ENCODE peak calls at places on chromosomes 12 and 14, in ten cellular contexts. R is heart left ventricle, F is hepatocyte, B is thoracic aorta, A is breast epithelium, S is Panc1, D is neural progenitor cell, G is Calu3, Q is HL-60, E is IMR-90. L is an unnamed sample.

GRCh38 chr12:78891646-78892353 is 27.2 kb downstream of the SYT1 start:
- DNase-seq in E (no peak), D (no peak), F (no peak), B (no peak), R (no peak), A (no peak), S (no peak), G (no peak), Q (no peak), L (no peak)

GRCh38 chr12:62986844-62987243 is 51.9 kb upstream of the PPM1H start:
- DNase-seq in B (no peak), E (no peak), G (no peak), R (no peak), Q (no peak), F (no peak), S (no peak), A (no peak), D (no peak), L (no peak)

GRCh38 chr12:40502322-40502721 is 189.9 kb upstream of the CNTN1 start:
- DNase-seq in A (no peak), F (no peak), S (no peak), R (no peak), D (no peak), Q (peak), B (no peak), G (no peak), E (no peak), L (no peak)

GRCh38 chr14:22422238-22422637 is 166.8 kb downstream of the DAD1 start:
- DNase-seq in F (no peak), Q (no peak), E (no peak), G (no peak), S (no peak), B (no peak), A (no peak), R (no peak), D (no peak), L (no peak)

GRCh38 chr12:102376251-102376747 is 104.1 kb downstream of the IGF1 start:
- DNase-seq in B (no peak), D (no peak), F (no peak), S (no peak), R (no peak), E (peak), A (peak), Q (no peak), G (no peak), L (no peak)

GRCh38 chr12:96249196-96250118 is 55.3 kb downstream of the ELK3 start:
- DNase-seq in B (no peak), S (no peak), G (no peak), Q (no peak), F (no peak), D (peak), A (no peak), R (peak), E (peak), L (no peak)

GRCh38 chr14:94373708-94374107 is 14.7 kb downstream of the SERPINA1 start:
- DNase-seq in B (no peak), E (peak), D (no peak), G (peak), S (peak), F (no peak), Q (no peak), R (no peak), A (peak), L (no peak)

GRCh38 chr12:32115404-32116104 is 8.9 kb downstream of the BICD1 start:
- DNase-seq in A (peak), G (peak), R (peak), F (peak), D (no peak), B (peak), E (peak), S (peak), Q (peak), L (peak)

GRCh38 chr14:58133739-58134138 is 18.3 kb downstream of the ARMH4 start:
- DNase-seq in E (peak), D (no peak), A (no peak), R (no peak), B (no peak), G (no peak), S (peak), Q (no peak), F (peak), L (no peak)

GRCh38 chr12:76375470-76375869 is 27.3 kb upstream of the BBS10 start:
- DNase-seq in F (no peak), B (no peak), A (no peak), R (no peak), E (peak), S (no peak), G (no peak), Q (no peak), D (no peak), L (no peak)

GRCh38 chr12:26629864-26630263 is 203.1 kb downstream of the ITPR2 start:
- DNase-seq in D (peak), B (no peak), Q (no peak), G (no peak), F (no peak), A (no peak), R (no peak), E (peak), S (no peak), L (no peak)

GRCh38 chr14:104443391-104444158 is 136.0 kb upstream of the C14orf180 start:
- DNase-seq in S (no peak), A (peak), E (no peak), Q (no peak), B (no peak), D (peak), G (no peak), F (no peak), R (no peak), L (peak)
- TF ChIP-seq CTCF in S (no peak), A (no peak), E (no peak), Q (no peak), B (no peak), D (peak), G (no peak), F (no peak), R (no peak), L (no peak)

GRCh38 chr12:41932028-41932427 is 212.6 kb downstream of the GXYLT1 start:
- DNase-seq in S (no peak), B (no peak), D (no peak), G (no peak), E (no peak), F (no peak), Q (no peak), R (no peak), A (no peak), L (no peak)

GRCh38 chr12:41936333-41936732 is 208.3 kb downstream of the GXYLT1 start:
- DNase-seq in R (no peak), G (no peak), E (no peak), Q (no peak), S (no peak), D (no peak), B (no peak), A (no peak), F (no peak), L (no peak)

DNA sequence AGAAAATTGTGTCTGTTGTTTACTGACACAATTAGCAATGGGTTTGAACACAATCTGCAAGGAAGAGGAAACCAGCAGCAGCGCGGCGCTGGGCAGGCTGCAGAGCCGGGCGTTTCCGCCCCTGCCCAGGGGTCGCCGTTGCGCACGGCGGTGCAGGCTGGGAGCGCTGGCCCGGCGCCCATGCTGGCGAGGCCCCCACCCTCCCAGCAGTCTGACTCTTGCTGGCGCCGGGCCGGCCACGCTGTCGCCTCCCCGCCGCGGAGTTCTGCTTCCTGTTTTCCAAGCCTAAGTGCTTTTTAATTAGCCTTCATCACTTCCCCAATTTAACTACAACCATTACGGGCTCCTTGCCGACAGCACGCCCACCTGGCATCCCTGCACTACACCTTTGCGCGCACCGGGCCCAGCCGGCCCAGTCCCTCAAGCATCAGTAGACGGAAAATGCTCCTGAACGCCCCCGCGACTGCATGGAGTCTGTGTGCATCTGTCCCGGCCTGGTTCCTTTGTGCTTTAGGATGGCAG is 212.1 kb downstream of the GXYLT1 start:
- DNase-seq in D (peak), R (peak), S (no peak), G (peak), Q (no peak), E (no peak), B (no peak), A (peak), F (peak), L (no peak)
- TF ChIP-seq CTCF in D (peak), R (no peak), S (no peak), G (no peak), Q (no peak), E (no peak), B (no peak), A (no peak), F (peak), L (no peak)

GRCh38 chr12:75207338-75208083 is 2.1 kb downstream of the KCNC2 start:
- DNase-seq in A (no peak), B (no peak), Q (no peak), F (no peak), G (no peak), R (peak), D (peak), E (no peak), S (no peak), L (no peak)
- TF ChIP-seq CTCF in A (no peak), B (no peak), Q (no peak), F (no peak), G (no peak), R (no peak), D (peak), E (no peak), S (no peak), L (no peak)

DNA sequence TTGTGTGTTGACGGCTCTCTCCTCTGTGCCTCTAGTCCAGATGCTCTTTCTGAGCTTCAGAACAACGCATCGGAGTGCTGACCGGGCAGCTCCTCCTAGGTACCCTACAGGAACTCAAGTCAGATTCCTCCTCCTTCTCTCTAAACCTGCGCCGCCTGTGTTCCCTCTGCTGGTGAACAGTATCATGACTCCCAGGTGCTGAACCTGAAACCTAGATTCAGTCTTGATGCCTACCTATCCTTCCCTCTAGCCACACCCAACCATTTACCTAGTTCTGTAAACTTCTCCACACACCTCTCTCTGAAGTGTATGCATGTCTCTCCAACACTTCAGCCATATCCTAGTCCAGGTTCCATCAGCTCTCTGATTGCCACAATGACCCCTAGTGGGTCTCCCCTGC is 112.7 kb downstream of the EFCAB11 start:
- DNase-seq in S (no peak), A (no peak), F (peak), Q (no peak), R (no peak), G (no peak), B (no peak), E (no peak), D (no peak), L (no peak)
- TF ChIP-seq CTCF in S (no peak), A (no peak), F (peak), Q (no peak), R (no peak), G (no peak), B (no peak), E (no peak), D (peak), L (no peak)

GRCh38 chr12:52818376-52818775 is 4.5 kb upstream of the KRT4 start:
- DNase-seq in S (no peak), D (peak), G (no peak), E (no peak), A (no peak), F (peak), R (no peak), B (no peak), Q (no peak), L (no peak)
- TF ChIP-seq CTCF in S (no peak), D (no peak), G (no peak), E (no peak), A (no peak), F (no peak), R (no peak), B (no peak), Q (no peak), L (no peak)

DNA sequence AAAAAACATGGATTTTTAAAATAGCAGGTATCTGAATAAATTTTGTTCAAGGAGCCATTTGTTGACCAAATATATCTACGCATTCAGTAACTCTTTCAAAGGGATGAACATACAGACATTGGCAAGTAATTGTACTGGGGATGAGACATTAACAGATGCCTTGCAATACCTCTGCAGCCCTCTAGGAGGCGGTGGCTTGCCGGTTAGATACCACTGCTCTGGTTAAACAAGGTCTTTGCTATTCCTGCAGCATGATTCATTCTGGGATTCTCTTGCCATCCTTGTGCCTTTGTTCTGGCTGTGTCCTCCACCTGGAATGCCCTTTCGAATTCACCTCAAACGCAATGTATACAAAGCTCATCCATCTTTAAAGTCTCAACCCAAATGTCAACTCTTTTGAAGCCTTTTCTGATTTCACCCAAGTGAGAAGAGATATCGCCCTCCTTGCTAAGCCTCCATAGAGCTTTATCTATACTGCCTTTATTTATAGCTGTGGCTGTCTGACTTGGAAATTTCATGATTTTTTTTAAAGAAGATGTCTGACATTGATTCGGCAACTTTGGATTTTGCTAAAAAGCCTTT is 131.0 kb upstream of the SRRM4 start:
- DNase-seq in D (peak), E (no peak), A (no peak), B (no peak), R (no peak), S (no peak), G (peak), F (peak), Q (peak), L (no peak)
- TF ChIP-seq CTCF in D (peak), E (no peak), A (no peak), B (peak), R (no peak), S (peak), G (peak), F (peak), Q (peak), L (no peak)